ENCODE peak calls at places on chromosome X, in seven cellular contexts. N is SK-N-SH, K is HCT116, U is HepG2, Y is GM12878, Q is H1, J is K562. C is an unnamed sample.

GRCh38 chrX:55450259-55450658 is 1.7 kb upstream of the MAGEH1 start:
- DNase-seq in J (peak), U (peak), N (no peak), Q (no peak), Y (no peak), K (no peak), C (no peak)

GRCh38 chrX:149567621-149568417 is 18.1 kb upstream of the HSFX3 start:
- DNase-seq in Q (no peak), J (no peak), U (no peak), K (no peak), Y (no peak), N (no peak), C (no peak)

GRCh38 chrX:46298821-46299220 is 246.4 kb downstream of the ZNF674 start:
- DNase-seq in J (no peak), K (no peak), U (no peak), Q (no peak), N (no peak), Y (no peak), C (no peak)

GRCh38 chrX:46573331-46573895 is at the start of gene CHST7:
- DNase-seq in U (peak), N (peak), Y (no peak), K (peak), Q (no peak), J (no peak), C (peak)

GRCh38 chrX:150704030-150704613 is 10.9 kb downstream of the MTMR1 start:
- DNase-seq in J (no peak), K (no peak), U (no peak), N (no peak), Q (no peak), Y (no peak), C (no peak)

GRCh38 chrX:83845397-83845796 is 15.5 kb upstream of the CYLC1 start:
- DNase-seq in J (peak), K (peak), N (peak), Y (no peak), Q (no peak), U (peak), C (peak)

GRCh38 chrX:150324035-150324728 is 38.9 kb upstream of the MAMLD1 start:
- DNase-seq in U (peak), K (peak), N (no peak), J (no peak), Q (no peak), Y (no peak), C (no peak)

GRCh38 chrX:19388741-19389140 is 45.0 kb downstream of the PDHA1 start:
- DNase-seq in Y (no peak), J (no peak), Q (no peak), N (no peak), K (no peak), U (no peak), C (no peak)

GRCh38 chrX:83469551-83469950 is 38.5 kb upstream of the POU3F4 start:
- DNase-seq in J (no peak), U (peak), N (peak), Q (peak), K (no peak), Y (no peak), C (peak)

GRCh38 chrX:39688576-39689373 is 409.0 kb downstream of the BCOR start:
- DNase-seq in Q (peak), U (peak), J (peak), K (no peak), Y (no peak), N (peak), C (peak)

GRCh38 chrX:109774706-109775105 is 41.6 kb upstream of the ACSL4 start:
- DNase-seq in N (no peak), Y (peak), J (peak), Q (no peak), U (peak), K (no peak), C (no peak)

GRCh38 chrX:124493984-124494383 is 147.6 kb downstream of the SH2D1A start:
- DNase-seq in N (no peak), U (no peak), Y (no peak), Q (no peak), J (no peak), K (no peak), C (no peak)

GRCh38 chrX:124502599-124502998 is 156.2 kb downstream of the SH2D1A start:
- DNase-seq in N (no peak), K (no peak), Y (no peak), Q (no peak), U (no peak), J (no peak), C (no peak)

GRCh38 chrX:124501566-124501965 is 155.2 kb downstream of the SH2D1A start:
- DNase-seq in U (no peak), Y (no peak), K (no peak), J (no peak), Q (no peak), N (no peak), C (no peak)

GRCh38 chrX:124502144-124502543 is 155.8 kb downstream of the SH2D1A start:
- DNase-seq in K (no peak), U (no peak), Q (no peak), Y (no peak), J (no peak), N (no peak), C (no peak)

GRCh38 chrX:124497386-124497785 is 151.0 kb downstream of the SH2D1A start:
- DNase-seq in Y (no peak), J (no peak), K (no peak), N (no peak), Q (no peak), U (no peak), C (no peak)
- TF ChIP-seq JUND in Y (no peak), J (no peak), K (no peak), N (no peak), Q (no peak), U (no peak), C (no peak)

DNA sequence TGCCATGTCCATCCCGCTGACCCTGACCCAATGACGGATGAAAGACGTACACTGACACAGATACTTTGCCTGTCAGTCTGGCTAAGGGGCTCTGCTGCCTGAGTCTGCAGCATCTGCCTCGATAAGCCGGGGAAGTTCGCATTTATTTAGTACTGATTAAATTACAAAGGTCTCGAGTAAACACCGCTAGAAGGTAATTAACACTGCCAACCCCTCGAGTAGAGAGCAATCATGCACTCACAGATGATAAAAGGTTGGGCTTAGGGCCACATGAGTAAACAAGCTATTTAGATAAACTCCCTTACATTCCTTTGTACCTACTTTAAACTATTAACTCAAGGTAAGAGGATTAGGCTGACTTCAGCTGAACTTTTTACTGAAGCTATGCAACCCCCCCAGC is 16.0 kb upstream of the RBMXL3 start:
- DNase-seq in N (no peak), J (no peak), Q (no peak), U (no peak), K (no peak), Y (no peak), C (no peak)
- TF ChIP-seq JUND in N (no peak), J (no peak), Q (no peak), U (no peak), K (no peak), Y (no peak), C (no peak)

GRCh38 chrX:48278958-48279357 is 23.8 kb downstream of the SSX1 start:
- DNase-seq in U (peak), N (peak), Y (no peak), Q (no peak), J (peak), K (peak), C (no peak)
- TF ChIP-seq JUND in U (no peak), N (no peak), Y (no peak), Q (no peak), J (no peak), K (no peak), C (no peak)

GRCh38 chrX:78801522-78801921 is 54.0 kb downstream of the LPAR4 start:
- DNase-seq in N (no peak), Y (no peak), J (no peak), Q (no peak), U (no peak), K (no peak), C (no peak)
- TF ChIP-seq JUND in N (no peak), Y (no peak), J (no peak), Q (no peak), U (no peak), K (no peak), C (no peak)

GRCh38 chrX:119667111-119667928 is 25.6 kb downstream of the SEPTIN6 start:
- DNase-seq in Q (no peak), Y (no peak), N (peak), K (no peak), U (no peak), J (no peak), C (no peak)
- TF ChIP-seq JUND in Q (no peak), Y (no peak), N (no peak), K (no peak), U (no peak), J (no peak), C (no peak)

GRCh38 chrX:23803931-23804381 is 21.0 kb downstream of the SAT1 start:
- DNase-seq in Y (no peak), J (no peak), N (no peak), K (no peak), U (peak), Q (no peak), C (peak)
- TF ChIP-seq JUND in Y (no peak), J (no peak), N (no peak), K (no peak), U (no peak), Q (no peak), C (no peak)

DNA sequence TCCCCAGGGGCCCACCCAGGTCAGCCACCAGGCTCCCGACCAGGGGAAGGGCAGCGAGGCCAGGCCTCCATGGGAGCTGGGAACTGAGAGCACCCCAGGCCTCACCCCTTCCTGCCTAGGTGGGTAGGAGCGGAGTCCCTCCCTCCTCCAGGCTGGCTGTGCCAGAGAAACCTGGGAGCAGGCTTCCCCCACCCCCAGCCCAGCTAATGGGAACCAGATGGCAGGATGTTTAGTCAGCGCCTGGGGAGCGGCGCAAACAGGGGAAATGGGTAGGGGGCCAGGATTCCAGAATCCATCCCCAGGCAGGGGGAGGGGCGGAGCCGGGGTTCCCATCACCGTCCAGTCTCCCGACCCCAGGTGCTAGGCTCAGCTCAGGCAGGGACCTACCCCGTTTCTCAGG is 6.7 kb upstream of the HAUS7 start:
- DNase-seq in Y (no peak), N (peak), U (no peak), Q (no peak), K (no peak), J (no peak), C (no peak)
- TF ChIP-seq JUND in Y (no peak), N (no peak), U (no peak), Q (no peak), K (no peak), J (no peak), C (no peak)

GRCh38 chrX:9935436-9935835 is 31.7 kb upstream of the CLDN34 start:
- DNase-seq in N (no peak), U (no peak), J (no peak), K (no peak), Q (no peak), Y (no peak), C (no peak)

GRCh38 chrX:9942086-9942485 is 25.1 kb upstream of the CLDN34 start:
- DNase-seq in Q (no peak), Y (peak), K (no peak), J (no peak), U (no peak), N (no peak), C (no peak)

GRCh38 chrX:9938516-9938915 is 28.6 kb upstream of the CLDN34 start:
- DNase-seq in J (no peak), U (no peak), K (no peak), Q (no peak), N (no peak), Y (no peak), C (no peak)

GRCh38 chrX:9943420-9943819 is 23.7 kb upstream of the CLDN34 start:
- DNase-seq in Y (peak), U (no peak), Q (no peak), N (no peak), K (no peak), J (no peak), C (no peak)

DNA sequence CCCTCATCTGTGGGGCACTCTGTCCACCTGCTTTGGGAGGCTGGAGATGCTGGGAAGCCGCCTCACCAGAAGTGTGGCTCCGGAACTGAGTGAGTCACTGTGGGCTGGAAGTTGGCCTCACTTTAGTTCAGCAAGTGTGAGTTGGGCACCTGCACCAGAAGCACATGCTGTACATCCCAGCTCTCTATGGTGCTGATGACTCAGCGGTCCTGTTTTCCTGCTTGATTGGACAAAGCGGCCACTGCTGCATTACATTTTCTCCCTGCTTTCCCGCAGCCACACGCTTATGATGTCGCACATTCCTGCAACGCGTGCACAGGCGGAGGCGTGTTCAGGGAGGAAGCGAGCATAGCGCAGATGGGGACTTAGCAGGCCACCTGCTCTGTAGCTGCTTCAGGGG is 26.8 kb upstream of the CLDN34 start:
- DNase-seq in J (no peak), Y (no peak), N (no peak), Q (no peak), K (no peak), U (no peak), C (no peak)
- TF ChIP-seq JUND in J (no peak), Y (no peak), N (no peak), Q (no peak), K (no peak), U (no peak), C (no peak)